ENCODE peak calls at places on chromosome 5, in nine cellular contexts. R is right lobe of liver, A is A549, N is stomach, I is uterus, M is endothelial cell of umbilical vein, E is ovary, S is thyroid gland, D is heart left ventricle. U is an unnamed sample.
A peak's percentile ranks its signal among the peaks of the same experiment; 100 is the strongest.

GRCh38 chr5:171387970-171388815 is 544 bp downstream of the NPM1 start:
- DNase-seq in R (peak; percentile 81), A (peak; percentile 88), N (peak; percentile 74), I (peak; percentile 71), M (peak; percentile 68), E (peak; percentile 77), S (peak; percentile 71), D (peak; percentile 77), U (peak; percentile 26)

GRCh38 chr5:146751781-146752401 is 126.7 kb downstream of the PPP2R2B start:
- DNase-seq in R (no peak), A (no peak), N (peak; percentile 26), I (no peak), M (no peak), E (no peak), S (no peak), D (no peak), U (no peak)

GRCh38 chr5:132281856-132282614 is 12.2 kb upstream of the SLC22A4 start:
- DNase-seq in R (no peak), A (no peak), N (no peak), I (no peak), M (no peak), E (no peak), S (no peak), D (no peak), U (no peak)

GRCh38 chr5:73706963-73707362 is 81.0 kb downstream of the ARHGEF28 start:
- DNase-seq in R (no peak), A (no peak), N (no peak), I (no peak), M (no peak), E (no peak), S (no peak), D (no peak), U (no peak)

GRCh38 chr5:168974081-168974480 is 326.9 kb downstream of the SLIT3 start:
- DNase-seq in R (no peak), A (peak; percentile 41), N (no peak), I (no peak), M (no peak), E (no peak), S (no peak), D (no peak), U (no peak)

GRCh38 chr5:68196876-68197275 is 18.7 kb upstream of the PIK3R1 start:
- DNase-seq in R (no peak), A (no peak), N (no peak), I (no peak), M (no peak), E (no peak), S (no peak), D (peak; percentile 29), U (peak; percentile 12)

GRCh38 chr5:41707853-41708603 is 162.2 kb downstream of the OXCT1 start:
- DNase-seq in R (no peak), A (peak; percentile 27), N (no peak), I (no peak), M (peak; percentile 57), E (no peak), S (no peak), D (no peak), U (no peak)

GRCh38 chr5:112065818-112066217 is 308.8 kb upstream of the NREP start:
- DNase-seq in R (no peak), A (no peak), N (no peak), I (no peak), M (no peak), E (no peak), S (no peak), D (no peak), U (no peak)

GRCh38 chr5:1950708-1951103 is 68.0 kb upstream of the IRX4 start:
- DNase-seq in R (no peak), A (peak; percentile 36), N (no peak), I (no peak), M (no peak), E (no peak), S (no peak), D (no peak), U (no peak)

GRCh38 chr5:147874910-147875367 is 3.6 kb upstream of the SCGB3A2 start:
- DNase-seq in R (no peak), A (no peak), N (no peak), I (no peak), M (no peak), E (no peak), S (no peak), D (no peak), U (no peak)

GRCh38 chr5:79464695-79465332 is 49.1 kb downstream of the HOMER1 start:
- DNase-seq in R (no peak), A (peak; percentile 21), N (no peak), I (no peak), M (peak; percentile 38), E (no peak), S (no peak), D (no peak), U (no peak)

GRCh38 chr5:178208540-178209227 is 4.4 kb downstream of the HNRNPAB start:
- DNase-seq in R (no peak), A (no peak), N (no peak), I (no peak), M (no peak), E (no peak), S (no peak), D (no peak), U (no peak)

GRCh38 chr5:178211095-178212048 is 7.0 kb downstream of the HNRNPAB start:
- DNase-seq in R (no peak), A (no peak), N (no peak), I (no peak), M (no peak), E (no peak), S (no peak), D (no peak), U (no peak)

GRCh38 chr5:178209334-178210072 is 5.2 kb downstream of the HNRNPAB start:
- DNase-seq in R (no peak), A (no peak), N (no peak), I (no peak), M (no peak), E (no peak), S (no peak), D (no peak), U (no peak)

GRCh38 chr5:178207917-178208280 is 3.6 kb downstream of the HNRNPAB start:
- DNase-seq in R (no peak), A (no peak), N (peak; percentile 59), I (no peak), M (no peak), E (no peak), S (no peak), D (no peak), U (no peak)

DNA sequence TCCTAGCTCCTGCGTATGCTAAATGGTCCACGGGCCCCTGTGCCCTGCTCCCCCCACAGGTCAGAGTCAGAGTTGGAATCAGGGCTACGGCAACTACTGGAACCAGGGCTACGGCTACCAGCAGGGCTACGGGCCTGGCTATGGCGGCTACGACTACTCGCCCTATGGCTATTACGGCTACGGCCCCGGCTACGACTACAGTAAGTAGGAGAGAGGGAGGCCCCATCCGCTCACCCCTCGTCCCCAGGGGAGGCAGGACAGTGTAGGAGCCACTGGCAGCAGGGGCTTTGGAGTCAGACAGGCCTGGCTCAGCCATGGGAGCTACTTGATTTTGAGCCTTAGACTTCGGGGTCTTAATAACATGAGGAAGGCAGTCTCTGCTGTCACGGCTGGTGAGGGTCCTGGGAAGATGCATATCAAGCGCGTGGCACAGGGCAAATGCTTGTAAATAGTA is 5.8 kb downstream of the HNRNPAB start:
- DNase-seq in R (no peak), A (no peak), N (no peak), I (no peak), M (no peak), E (no peak), S (no peak), D (no peak), U (no peak)
- H3K4me1 ChIP-seq in R (peaks cover 61% of the 10 kb centered on the region), A (peaks cover 30% of the 10 kb centered on the region), N (peaks cover 78% of the 10 kb centered on the region), I (peaks cover 12% of the 10 kb centered on the region), M (peaks cover 19% of the 10 kb centered on the region), E (peaks cover 10% of the 10 kb centered on the region), S (peaks cover 26% of the 10 kb centered on the region), D (peaks cover 29% of the 10 kb centered on the region), U (peaks cover 19% of the 10 kb centered on the region)

DNA sequence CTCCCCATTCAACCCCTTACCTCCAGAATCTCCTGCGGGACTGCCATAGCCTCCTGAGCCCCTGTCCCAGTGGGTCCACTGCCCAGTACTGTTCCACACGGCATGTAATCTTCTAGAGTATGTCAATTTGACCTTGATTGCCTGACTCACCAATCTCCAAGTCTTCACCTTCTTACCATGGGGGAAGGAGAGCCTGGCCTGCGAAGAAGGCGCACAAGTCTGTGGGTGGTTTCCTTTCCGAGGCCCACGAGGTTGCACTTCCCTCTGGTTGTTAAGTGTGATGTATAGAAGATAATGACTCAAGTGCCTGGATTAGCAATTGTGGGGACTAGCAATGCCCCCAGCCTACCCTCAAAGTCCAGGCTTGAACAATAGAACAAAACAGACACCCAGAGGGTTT is 8.1 kb upstream of the TENT4A start:
- DNase-seq in R (no peak), A (no peak), N (no peak), I (no peak), M (no peak), E (no peak), S (no peak), D (no peak), U (no peak)
- H3K27ac ChIP-seq in R (no peak overlapping the region), A (no peak overlapping the region), N (peak overlapping the region; percentile 71), I (peak overlapping the region; percentile 90), M (no peak overlapping the region), E (no peak overlapping the region), S (no peak overlapping the region), D (peak overlapping the region; percentile 79), U (peak overlapping the region; percentile 82)

DNA sequence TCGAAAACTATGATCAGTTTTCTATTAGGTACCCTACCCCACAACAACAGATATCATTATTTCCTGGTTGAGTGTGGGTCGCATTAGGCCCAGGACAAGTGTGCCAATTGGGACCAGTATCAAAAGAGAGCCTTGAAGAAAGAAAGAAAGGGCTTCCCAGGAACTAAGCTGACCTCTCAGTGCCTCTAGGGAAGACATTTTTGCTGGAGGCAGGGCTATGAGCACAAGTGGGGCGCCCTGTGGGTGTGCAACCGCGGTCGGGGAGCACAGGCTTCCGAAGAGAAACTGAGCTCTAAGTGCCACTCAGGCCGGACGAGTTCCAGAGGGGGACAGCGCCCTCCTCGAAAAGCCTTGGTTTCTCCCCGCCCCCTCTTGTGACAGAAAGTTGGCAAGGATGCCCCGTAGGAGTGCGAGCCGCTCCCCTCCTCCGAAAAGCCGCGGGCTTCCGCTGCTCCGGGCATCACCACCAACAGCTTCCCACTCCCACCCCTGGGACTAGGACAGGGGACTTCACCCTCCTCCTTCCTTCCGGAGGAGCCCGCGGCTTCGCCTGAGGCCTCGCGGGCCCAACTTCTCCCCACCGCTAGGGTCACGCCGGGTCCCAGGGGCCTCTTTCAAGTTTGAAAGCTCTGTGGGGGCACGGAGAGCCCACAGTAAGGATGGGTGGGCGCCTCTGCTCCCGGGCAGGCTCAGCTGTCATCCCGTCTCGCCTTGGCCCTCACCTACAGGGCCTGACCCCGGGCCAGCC is 2.0 kb downstream of the NR2F1-AS1 start:
- DNase-seq in R (no peak), A (no peak), N (no peak), I (peak; percentile 83), M (peak; percentile 56), E (peak; percentile 78), S (peak; percentile 24), D (no peak), U (no peak)
- TF ChIP-seq POLR2A in R (no peak), A (no peak), N (no peak), I (peak; percentile 28), M (no peak), E (peak; percentile 24), S (no peak), D (no peak), U (no peak)

DNA sequence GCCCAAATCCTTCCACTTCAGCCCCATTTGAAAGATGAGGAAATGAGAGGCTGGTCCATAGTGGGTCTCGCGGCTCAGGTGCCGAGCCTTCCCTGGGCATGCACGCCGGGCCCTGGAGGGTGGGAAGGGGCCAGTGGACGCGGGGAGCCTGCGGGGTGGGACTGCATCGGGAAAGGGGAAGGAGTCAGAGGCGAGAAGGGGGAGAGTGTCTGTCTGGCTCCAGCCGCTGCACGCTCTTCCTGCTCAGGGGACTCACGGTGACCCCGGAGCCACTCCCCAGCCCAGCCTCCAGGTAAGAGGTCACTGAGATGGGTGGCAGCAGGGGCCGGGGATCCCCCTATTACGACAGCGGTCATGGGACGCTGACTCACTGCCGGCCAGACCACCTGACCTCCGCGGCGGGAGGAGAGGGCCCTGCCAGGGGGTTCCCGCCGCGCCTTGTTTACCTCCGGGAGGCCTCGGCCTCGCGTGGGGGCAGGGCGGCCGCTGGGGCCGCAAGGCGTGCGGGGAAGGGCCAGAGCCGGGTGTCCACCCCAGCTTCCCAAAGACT is 1.9 kb upstream of the SQSTM1 start:
- DNase-seq in R (peak; percentile 98), A (peak; percentile 98), N (peak; percentile 98), I (peak; percentile 96), M (peak; percentile 95), E (peak; percentile 97), S (peak; percentile 97), D (peak; percentile 97), U (peak; percentile 82)
- H3K4me1 ChIP-seq in R (peaks cover 55% of the 10 kb centered on the region), A (peaks cover 44% of the 10 kb centered on the region), N (peaks cover 62% of the 10 kb centered on the region), I (peaks cover 5% of the 10 kb centered on the region), M (peaks cover 37% of the 10 kb centered on the region), E (peaks cover 32% of the 10 kb centered on the region), S (peaks cover 56% of the 10 kb centered on the region), D (peaks cover 58% of the 10 kb centered on the region), U (peaks cover 68% of the 10 kb centered on the region)